ENCODE peak calls at places on chromosomes 5 and 9, in four cellular contexts. Z is cardiac muscle cell, W is right lobe of liver, V is gastrocnemius medialis. G is an unnamed sample.

GRCh38 chr5:143262393-143263174 is 140.9 kb downstream of the NR3C1 start:
- DNase-seq in Z (peak; percentile 89), V (no peak), W (no peak), G (no peak)

GRCh38 chr5:150376799-150377771 is 19.6 kb downstream of the TCOF1 start:
- DNase-seq in V (no peak), W (no peak), Z (peak; percentile 18), G (no peak)

GRCh38 chr9:18490591-18491370 is 16.8 kb downstream of the ADAMTSL1 start:
- DNase-seq in Z (peak; percentile 97), W (no peak), V (peak; percentile 18), G (no peak)

GRCh38 chr5:14439087-14439841 is 142.3 kb upstream of the OTULINL start:
- DNase-seq in W (no peak), Z (no peak), V (no peak), G (no peak)

GRCh38 chr5:128538249-128539037 is 398 bp upstream of the FBN2 start:
- DNase-seq in Z (peak; percentile 94), V (no peak), W (peak; percentile 69), G (peak; percentile 73)

GRCh38 chr9:132556226-132556625 is 26.2 kb upstream of the BARHL1 start:
- DNase-seq in Z (no peak), W (no peak), V (no peak), G (no peak)

GRCh38 chr5:127943061-127943371 is 140.6 kb upstream of the SLC12A2 start:
- DNase-seq in V (no peak), Z (no peak), W (no peak), G (no peak)

GRCh38 chr9:2966846-2967372 is 123.0 kb upstream of the PUM3 start:
- DNase-seq in W (no peak), V (no peak), Z (no peak), G (no peak)

GRCh38 chr5:64742821-64743220 is 25.7 kb downstream of the SREK1IP1 start:
- DNase-seq in V (no peak), Z (no peak), W (no peak), G (no peak)

GRCh38 chr9:100669968-100670367 is 92.1 kb downstream of the CAVIN4 start:
- DNase-seq in Z (no peak), W (no peak), V (no peak), G (no peak)

GRCh38 chr9:100668024-100668423 is 90.1 kb downstream of the CAVIN4 start:
- DNase-seq in V (no peak), W (no peak), Z (no peak), G (no peak)

GRCh38 chr9:100673249-100673648 is 95.4 kb downstream of the CAVIN4 start:
- DNase-seq in W (no peak), V (no peak), Z (no peak), G (no peak)

GRCh38 chr9:100671811-100672305 is 94.0 kb downstream of the CAVIN4 start:
- DNase-seq in V (no peak), Z (no peak), W (no peak), G (no peak)

GRCh38 chr9:100670719-100671118 is 92.8 kb downstream of the CAVIN4 start:
- DNase-seq in V (no peak), W (no peak), Z (no peak), G (no peak)
- H3K27ac ChIP-seq in V (no peak overlapping the region), W (no peak overlapping the region), Z (no peak overlapping the region), G (no peak overlapping the region)

GRCh38 chr9:113309204-113309813 is 6.1 kb upstream of the RNF183 start:
- DNase-seq in W (no peak), V (no peak), Z (peak; percentile 69), G (no peak)
- TF ChIP-seq CTCF in W (peak; percentile 85), V (no peak), Z (peak; percentile 79), G (peak; percentile 59)

DNA sequence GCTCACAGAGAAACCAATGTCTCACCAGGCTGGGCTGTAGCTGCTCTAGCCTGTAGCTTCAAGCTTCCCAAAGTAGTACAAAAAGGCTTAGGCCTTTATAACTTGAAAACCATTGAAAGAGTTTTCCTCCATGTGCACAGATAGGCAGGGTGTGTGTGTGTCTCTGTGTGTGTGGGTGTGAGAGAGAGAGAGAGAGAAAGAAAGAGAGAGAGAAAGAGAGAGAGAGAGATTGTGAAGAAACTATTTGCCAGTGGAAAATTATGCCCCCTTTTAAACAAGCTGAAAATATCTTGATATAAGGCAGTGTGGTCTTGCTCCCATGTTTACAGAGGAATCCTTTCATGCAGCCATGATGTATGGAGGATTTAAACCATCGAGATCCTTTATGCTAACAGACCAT is 17.9 kb upstream of the GDNF start:
- DNase-seq in Z (no peak), V (no peak), W (no peak), G (no peak)
- H3K27ac ChIP-seq in Z (no peak overlapping the region), V (no peak overlapping the region), W (no peak overlapping the region), G (no peak overlapping the region)

DNA sequence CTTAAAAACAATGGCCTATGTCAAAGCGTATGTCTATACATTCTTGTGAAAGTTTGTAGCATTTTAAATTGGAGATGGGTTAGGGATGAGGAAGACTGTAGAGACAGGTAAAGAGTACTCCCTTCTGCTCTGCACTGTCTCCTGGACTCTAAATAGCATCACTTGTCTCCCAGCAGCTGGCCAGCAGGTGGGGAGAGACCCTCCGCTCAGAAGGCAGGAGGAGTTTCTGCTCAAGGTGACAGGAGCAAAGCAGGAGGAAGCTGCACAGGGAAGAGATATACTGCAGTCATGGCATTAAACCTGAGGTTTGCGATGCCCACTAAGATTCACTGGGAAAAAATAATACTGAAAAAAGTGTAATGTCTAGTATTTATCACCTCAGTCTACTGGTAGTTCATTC is 10.7 kb upstream of the ASTN2 start:
- DNase-seq in Z (no peak), W (no peak), V (no peak), G (no peak)
- TF ChIP-seq CTCF in Z (no peak), W (no peak), V (no peak), G (no peak)

GRCh38 chr9:113581865-113582697 is 118.6 kb downstream of the RGS3 start:
- DNase-seq in Z (no peak), W (peak; percentile 78), V (peak; percentile 74), G (peak; percentile 89)
- H3K27ac ChIP-seq in Z (peak overlapping the region; percentile 45), W (peak overlapping the region; percentile 10), V (peak overlapping the region; percentile 80), G (peak overlapping the region; percentile 79)

G was measured in upper lobe of right lung.